ENCODE peak calls at places on chromosomes 1 and 21, in eight cellular contexts. U, X, G, T, R, O, F and M are unnamed samples.

GRCh38 chr1:6834366-6834765 is 49.1 kb downstream of the CAMTA1 start:
- DNase-seq in U (no peak), X (no peak), G (no peak), T (no peak), R (peak; percentile 5), O (no peak), F (no peak), M (no peak)

GRCh38 chr1:14822493-14822892 is 224.0 kb downstream of the KAZN start:
- DNase-seq in U (no peak), X (no peak), G (no peak), T (no peak), R (no peak), O (no peak), F (no peak), M (no peak)

GRCh38 chr1:117534995-117535467 is 70.8 kb upstream of the TENT5C start:
- DNase-seq in U (no peak), X (peak; percentile 57), G (peak; percentile 35), T (no peak), R (peak; percentile 72), O (no peak), F (peak; percentile 49), M (no peak)

GRCh38 chr21:42425603-42425985 is 21.9 kb downstream of the UBASH3A start:
- DNase-seq in U (no peak), X (no peak), G (peak; percentile 43), T (no peak), R (no peak), O (no peak), F (no peak), M (no peak)

GRCh38 chr1:48870596-48870995 is 93.9 kb upstream of the BEND5 start:
- DNase-seq in U (no peak), X (no peak), G (no peak), T (no peak), R (no peak), O (no peak), F (peak; percentile 7), M (no peak)

GRCh38 chr1:156750932-156751723 is at the start of gene HDGF:
- DNase-seq in U (peak; percentile 87), X (peak; percentile 46), G (peak; percentile 46), T (peak; percentile 32), R (no peak), O (peak; percentile 69), F (peak; percentile 61), M (no peak)

GRCh38 chr21:32329331-32329730 is 30.7 kb downstream of the MRAP start:
- DNase-seq in U (no peak), X (no peak), G (no peak), T (no peak), R (peak; percentile 53), O (no peak), F (no peak), M (peak; percentile 39)

GRCh38 chr1:13487143-13487868 is 26.5 kb downstream of the LRRC38 start:
- DNase-seq in U (peak; percentile 94), X (no peak), G (no peak), T (no peak), R (no peak), O (peak; percentile 60), F (no peak), M (no peak)

GRCh38 chr1:199311478-199312242 is 672.8 kb downstream of the PTPRC start:
- DNase-seq in U (no peak), X (no peak), G (no peak), T (no peak), R (no peak), O (no peak), F (no peak), M (no peak)

GRCh38 chr1:42176902-42177519 is 12.5 kb upstream of the GUCA2A start:
- DNase-seq in U (no peak), X (peak; percentile 67), G (no peak), T (no peak), R (peak; percentile 55), O (no peak), F (peak; percentile 24), M (no peak)

GRCh38 chr1:196997428-196997827 is 20.1 kb downstream of the CFHR5 start:
- DNase-seq in U (no peak), X (no peak), G (no peak), T (no peak), R (peak; percentile 56), O (no peak), F (no peak), M (no peak)

GRCh38 chr1:200006711-200007110 is 20.8 kb upstream of the NR5A2 start:
- DNase-seq in U (no peak), X (no peak), G (no peak), T (no peak), R (no peak), O (no peak), F (no peak), M (no peak)

GRCh38 chr1:182643699-182644098 is 39.5 kb upstream of the RGS16 start:
- DNase-seq in U (no peak), X (no peak), G (no peak), T (no peak), R (no peak), O (no peak), F (no peak), M (no peak)

GRCh38 chr1:186541003-186541402 is 80.1 kb upstream of the PDC start:
- DNase-seq in U (no peak), X (no peak), G (no peak), T (no peak), R (no peak), O (no peak), F (no peak), M (no peak)

GRCh38 chr21:44259082-44259705 is 2.5 kb downstream of the DNMT3L start:
- DNase-seq in U (peak; percentile 15), X (no peak), G (no peak), T (no peak), R (peak; percentile 37), O (no peak), F (no peak), M (no peak)

GRCh38 chr1:109140384-109140783 is 26.5 kb downstream of the ELAPOR1 start:
- DNase-seq in U (no peak), X (no peak), G (no peak), T (no peak), R (no peak), O (no peak), F (no peak), M (no peak)

GRCh38 chr1:24735156-24735618 is 10.1 kb upstream of the CLIC4 start:
- DNase-seq in U (no peak), X (no peak), G (no peak), T (no peak), R (no peak), O (no peak), F (no peak), M (no peak)

GRCh38 chr1:24290933-24291487 is 28.1 kb upstream of the GRHL3 start:
- DNase-seq in U (no peak), X (no peak), G (no peak), T (no peak), R (no peak), O (no peak), F (no peak), M (no peak)

GRCh38 chr21:31397939-31398338 is 53.9 kb upstream of the TIAM1 start:
- DNase-seq in U (no peak), X (no peak), G (peak; percentile 66), T (no peak), R (no peak), O (no peak), F (no peak), M (no peak)

GRCh38 chr1:15618685-15619525 is 1.6 kb downstream of the DDI2 start:
- DNase-seq in U (no peak), X (peak; percentile 33), G (no peak), T (no peak), R (peak; percentile 79), O (no peak), F (no peak), M (no peak)

GRCh38 chr1:162942903-162943567 is 82.1 kb upstream of the CCDC190 start:
- DNase-seq in U (no peak), X (no peak), G (no peak), T (no peak), R (peak; percentile 44), O (no peak), F (no peak), M (no peak)

GRCh38 chr1:87906078-87906477 is 577.4 kb downstream of the LMO4 start:
- DNase-seq in U (no peak), X (no peak), G (no peak), T (no peak), R (no peak), O (no peak), F (no peak), M (no peak)

GRCh38 chr1:158118713-158119402 is 61.8 kb upstream of the CD1D start:
- DNase-seq in U (no peak), X (no peak), G (no peak), T (no peak), R (no peak), O (no peak), F (no peak), M (no peak)

DNA sequence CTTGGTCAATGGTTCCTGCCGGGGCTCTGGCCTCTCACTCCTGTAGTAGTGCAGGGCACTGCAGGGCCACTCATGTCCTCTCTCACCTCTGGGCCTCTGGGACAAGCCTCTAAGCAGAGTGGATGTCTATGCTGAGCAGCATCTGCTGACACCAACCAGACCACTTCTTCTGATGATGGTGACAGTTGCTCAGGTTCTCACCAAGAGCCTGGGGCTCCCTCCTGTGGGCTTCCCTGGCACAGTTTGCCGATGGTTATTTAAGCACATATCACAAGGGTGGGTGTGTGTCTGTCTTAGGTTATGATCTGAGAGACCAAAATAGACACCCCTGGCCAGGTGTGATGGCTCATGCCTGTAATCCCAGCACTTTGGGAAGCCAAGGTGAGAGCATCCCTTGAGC is 17.4 kb upstream of the GPR137B start:
- DNase-seq in U (no peak), X (no peak), G (no peak), T (no peak), R (no peak), O (no peak), F (no peak), M (no peak)
- TF ChIP-seq CTCF in U (no peak), X (no peak), G (no peak), T (no peak), R (no peak), O (no peak), F (no peak), M (no peak)

GRCh38 chr1:201538618-201539551 is at the start of gene NAV1:
- DNase-seq in U (peak; percentile 83), X (no peak), G (no peak), T (peak; percentile 51), R (peak; percentile 75), O (peak; percentile 78), F (peak; percentile 80), M (peak; percentile 95)
- TF ChIP-seq CTCF in U (no peak), X (no peak), G (no peak), T (no peak), R (no peak), O (no peak), F (no peak), M (no peak)

DNA sequence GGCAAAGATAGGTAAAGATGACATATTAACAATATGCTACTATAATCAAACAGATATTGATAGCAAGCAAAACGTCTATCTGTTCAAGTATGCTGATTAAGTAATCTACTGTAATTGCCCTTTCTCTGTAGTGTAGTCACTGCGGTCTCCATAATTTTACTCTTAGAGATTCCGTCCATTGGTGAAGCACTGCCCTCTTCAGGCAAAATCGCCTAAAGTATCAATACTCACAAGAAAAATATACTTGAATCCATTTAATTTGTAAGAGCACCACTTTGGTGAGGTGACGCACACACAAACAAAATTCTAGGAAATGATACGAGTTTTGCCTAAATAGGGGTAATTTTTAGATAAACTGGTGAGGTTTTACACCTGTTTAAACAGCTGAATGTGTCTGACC is 434.6 kb upstream of the CHRM3 start:
- DNase-seq in U (no peak), X (no peak), G (no peak), T (no peak), R (peak; percentile 33), O (no peak), F (peak; percentile 22), M (no peak)
- TF ChIP-seq CTCF in U (no peak), X (no peak), G (no peak), T (peak; percentile 34), R (peak; percentile 50), O (peak; percentile 11), F (peak; percentile 45), M (no peak)

GRCh38 chr1:212073490-212073889 is 37.9 kb downstream of the DTL start:
- DNase-seq in U (no peak), X (no peak), G (no peak), T (no peak), R (peak; percentile 4), O (no peak), F (no peak), M (no peak)
- TF ChIP-seq CTCF in U (peak; percentile 4), X (no peak), G (no peak), T (no peak), R (peak; percentile 25), O (no peak), F (no peak), M (no peak)